ENCODE peak calls at places on chromosomes 5 and 9, in seven cellular contexts. U, N, C, L, E, H and K are unnamed samples.

GRCh38 chr9:136140046-136140445 is 21.4 kb upstream of the TMEM250 start:
- DNase-seq in L (no peak), E (no peak), N (no peak), U (no peak), C (no peak), H (no peak), K (no peak)

GRCh38 chr5:53831496-53831895 is 271.1 kb downstream of the NDUFS4 start:
- DNase-seq in U (no peak), N (no peak), E (no peak), L (no peak), H (no peak), C (no peak), K (no peak)

GRCh38 chr9:122392284-122392683 is 21.5 kb downstream of the PTGS1 start:
- DNase-seq in U (no peak), L (no peak), N (no peak), E (no peak), C (no peak), H (no peak), K (peak; percentile 71)

GRCh38 chr5:96340357-96340756 is 92.7 kb downstream of the PCSK1 start:
- DNase-seq in E (no peak), C (peak; percentile 43), H (peak; percentile 85), N (no peak), U (peak; percentile 79), L (no peak), K (no peak)

GRCh38 chr5:151008124-151008491 is 12.3 kb upstream of the GPX3 start:
- DNase-seq in H (no peak), E (no peak), N (no peak), L (no peak), C (no peak), U (no peak), K (no peak)

GRCh38 chr5:174910245-174910737 is 185.9 kb downstream of the MSX2 start:
- DNase-seq in E (peak; percentile 11), C (peak; percentile 43), N (peak; percentile 48), L (peak; percentile 72), U (peak; percentile 44), H (peak; percentile 21), K (peak; percentile 92)

GRCh38 chr9:28810375-28811075 is 1237.2 kb upstream of the C9orf72 start:
- DNase-seq in N (no peak), C (peak; percentile 87), H (peak; percentile 14), U (peak; percentile 80), E (no peak), L (no peak), K (no peak)

GRCh38 chr9:133676450-133676849 is 40.3 kb downstream of the DBH start:
- DNase-seq in C (no peak), U (no peak), L (no peak), H (no peak), N (no peak), E (no peak), K (no peak)

GRCh38 chr5:93044860-93045666 is 536.0 kb downstream of the NR2F1-AS1 start:
- DNase-seq in E (no peak), C (no peak), L (no peak), N (no peak), U (no peak), H (no peak), K (no peak)

GRCh38 chr9:89777544-89777943 is 172.7 kb downstream of the GADD45G start:
- DNase-seq in U (no peak), H (no peak), E (no peak), N (no peak), C (no peak), L (no peak), K (no peak)

GRCh38 chr5:168291961-168292782 is 727 bp downstream of the WWC1 start:
- DNase-seq in L (no peak), H (no peak), E (no peak), C (no peak), N (no peak), U (no peak), K (no peak)

GRCh38 chr5:168298949-168299348 is 7.5 kb downstream of the WWC1 start:
- DNase-seq in U (no peak), E (no peak), C (no peak), L (no peak), N (no peak), H (no peak), K (no peak)

GRCh38 chr5:168296687-168297086 is 5.2 kb downstream of the WWC1 start:
- DNase-seq in N (no peak), C (no peak), E (no peak), L (no peak), U (no peak), H (no peak), K (no peak)

GRCh38 chr5:168292783-168293696 is 1.6 kb downstream of the WWC1 start:
- DNase-seq in E (no peak), L (no peak), U (no peak), C (no peak), N (no peak), H (no peak), K (no peak)

DNA sequence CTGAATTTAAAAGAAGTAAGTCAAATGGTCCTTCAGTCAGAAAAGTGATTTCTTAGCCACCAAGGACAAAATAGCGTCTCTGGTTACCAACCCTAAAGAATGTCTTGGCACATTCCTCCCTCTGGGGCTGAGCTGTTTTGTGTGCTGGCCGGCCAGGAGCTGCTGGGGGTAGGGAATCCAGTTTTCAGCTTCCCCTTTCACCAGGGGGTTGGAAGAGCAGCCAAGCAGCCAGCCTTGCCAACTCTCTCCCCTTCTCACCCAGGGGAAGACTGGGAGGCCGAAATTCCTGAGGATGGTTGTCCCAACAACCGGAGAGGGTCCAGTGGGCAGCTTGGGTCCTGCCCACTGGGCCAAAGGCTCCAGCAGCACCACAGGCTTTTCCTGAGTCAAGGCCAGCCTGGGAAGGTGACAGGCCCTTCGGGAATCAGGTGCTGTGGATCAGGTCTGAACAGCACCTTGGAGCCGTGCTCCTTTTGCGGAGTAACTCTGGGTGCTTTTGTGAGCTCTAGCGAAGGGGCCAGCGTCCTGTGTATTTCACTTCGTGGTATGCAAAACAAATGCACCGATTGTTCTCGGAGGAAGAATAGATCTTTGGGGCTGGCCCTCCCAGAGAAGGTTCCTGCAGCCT is 4.2 kb downstream of the WWC1 start:
- DNase-seq in U (peak; percentile 63), H (peak; percentile 63), L (no peak), C (peak; percentile 42), N (no peak), E (peak; percentile 46), K (no peak)
- TF ChIP-seq CTCF in U (peak; percentile 55), H (peak; percentile 67), L (no peak), C (peak; percentile 43), N (no peak), E (peak; percentile 82), K (peak; percentile 68)

GRCh38 chr5:13831236-13831810 is 113.2 kb downstream of the DNAH5 start:
- DNase-seq in L (no peak), E (peak; percentile 29), N (no peak), U (peak; percentile 0), H (no peak), C (peak; percentile 2), K (no peak)
- TF ChIP-seq CTCF in L (no peak), E (no peak), N (peak; percentile 42), U (peak; percentile 1), H (no peak), C (no peak), K (no peak)

GRCh38 chr9:72173080-72173479 is 23.8 kb downstream of the GDA start:
- DNase-seq in E (no peak), N (no peak), L (no peak), U (no peak), C (no peak), H (no peak), K (no peak)

GRCh38 chr9:72168075-72168474 is 18.8 kb downstream of the GDA start:
- DNase-seq in H (no peak), N (no peak), L (no peak), E (no peak), C (no peak), U (no peak), K (no peak)

GRCh38 chr9:72165821-72166547 is 16.7 kb downstream of the GDA start:
- DNase-seq in L (no peak), N (no peak), E (no peak), H (no peak), C (peak; percentile 21), U (no peak), K (no peak)

DNA sequence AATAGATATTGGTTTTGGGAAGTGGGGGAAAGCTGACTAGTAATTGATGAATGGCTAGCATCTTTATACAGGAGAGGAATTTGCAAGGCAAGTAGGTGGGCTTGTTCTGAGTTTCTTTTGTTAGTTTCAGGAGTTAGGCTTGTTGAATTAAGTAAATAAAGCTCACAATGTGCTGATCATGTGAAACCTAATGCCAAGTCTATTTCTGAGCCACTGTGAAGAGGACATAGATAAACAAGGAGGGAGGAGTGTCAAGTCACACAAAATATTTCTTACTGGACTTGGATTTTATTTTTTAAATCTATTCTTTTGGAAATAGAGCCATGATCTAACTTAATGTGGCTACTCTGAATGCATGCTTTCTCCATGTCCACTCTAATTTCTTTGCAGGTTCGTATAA is 19.9 kb downstream of the GDA start:
- DNase-seq in E (no peak), C (no peak), N (no peak), H (no peak), L (no peak), U (no peak), K (no peak)
- TF ChIP-seq CTCF in E (no peak), C (no peak), N (no peak), H (no peak), L (no peak), U (no peak), K (no peak)

DNA sequence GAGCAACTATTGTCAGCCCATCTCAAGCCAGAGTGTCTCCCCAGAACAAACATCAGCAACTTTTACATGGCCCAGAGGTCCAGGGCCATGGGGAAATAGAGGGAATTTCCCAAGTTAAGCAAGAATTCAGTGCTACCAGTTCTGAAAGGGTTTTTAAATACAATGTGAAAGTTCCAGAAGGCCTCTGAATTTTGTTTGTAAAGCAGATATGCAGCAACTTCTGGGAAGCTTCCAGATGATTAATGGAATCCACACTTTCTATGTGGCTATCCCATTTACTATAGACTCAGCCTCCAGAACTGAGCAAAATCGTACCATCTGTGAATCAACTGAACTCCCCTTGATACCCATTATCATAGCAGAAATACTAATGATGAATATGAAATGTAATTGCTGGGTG is 93.8 kb downstream of the FEM1C start:
- DNase-seq in N (no peak), H (peak; percentile 98), U (peak; percentile 94), L (no peak), C (peak; percentile 98), E (peak; percentile 68), K (no peak)
- TF ChIP-seq CTCF in N (no peak), H (no peak), U (no peak), L (no peak), C (no peak), E (no peak), K (no peak)

DNA sequence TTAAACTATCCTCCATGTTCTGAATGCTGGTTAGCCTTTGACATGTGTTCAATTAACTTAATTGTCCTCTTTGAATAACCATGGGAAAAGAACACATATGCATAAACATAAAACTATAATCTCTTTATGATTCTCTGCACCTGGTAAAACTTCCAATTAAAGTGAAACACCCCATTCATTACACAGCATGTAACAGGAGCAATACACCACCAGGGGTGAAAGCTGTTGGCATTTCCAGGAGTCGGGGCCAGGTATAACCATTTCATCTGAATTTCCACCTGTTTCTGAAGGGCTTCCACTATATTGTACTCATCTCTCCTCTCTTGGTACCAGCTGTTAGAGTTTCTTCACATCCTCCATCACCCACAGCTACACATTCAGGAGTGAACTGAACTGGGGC is 303.8 kb downstream of the EDIL3 start:
- DNase-seq in N (no peak), L (no peak), E (no peak), C (no peak), U (no peak), H (no peak), K (no peak)
- TF ChIP-seq CTCF in N (no peak), L (no peak), E (no peak), C (no peak), U (no peak), H (no peak), K (no peak)